ENCODE peak calls at places on chromosome X, in four cellular contexts. P is Calu3, T is NCI-H526 treated with DMSO at 0.1 percent for 48 hours, O is amniotic stem cell. H is an unnamed sample.
A peak's percentile ranks its signal among the peaks of the same experiment; 100 is the strongest.

GRCh38 chrX:41922694-41923171 is 621 bp downstream of the CASK start:
- DNase-seq in P (peak; percentile 40), O (no peak), T (peak; percentile 39), H (no peak)

GRCh38 chrX:41388543-41388942 is 54.6 kb downstream of the DDX3X start:
- DNase-seq in O (no peak), T (no peak), P (no peak), H (no peak)

GRCh38 chrX:79259073-79259689 is 108.0 kb downstream of the ITM2A start:
- DNase-seq in T (no peak), P (no peak), O (no peak), H (no peak)

GRCh38 chrX:12804655-12805054 is 13.4 kb downstream of the PRPS2 start:
- DNase-seq in P (no peak), T (no peak), O (no peak), H (no peak)

GRCh38 chrX:118571829-118572228 is 76.2 kb downstream of the DOCK11 start:
- DNase-seq in T (no peak), P (no peak), O (no peak), H (no peak)

GRCh38 chrX:39337461-39337860 is 536.2 kb downstream of the MID1IP1 start:
- DNase-seq in T (no peak), O (no peak), P (no peak), H (no peak)

GRCh38 chrX:44675364-44676024 is 132.8 kb upstream of the FUNDC1 start:
- DNase-seq in P (peak; percentile 19), O (peak; percentile 53), T (no peak), H (no peak)

GRCh38 chrX:20585782-20586181 is 319.1 kb upstream of the RPS6KA3 start:
- DNase-seq in O (no peak), T (no peak), P (no peak), H (no peak)

GRCh38 chrX:121987163-121987562 is 939.8 kb downstream of the GLUD2 start:
- DNase-seq in P (no peak), O (peak; percentile 23), T (no peak), H (no peak)

GRCh38 chrX:108304210-108304609 is 134.0 kb downstream of the COL4A6 start:
- DNase-seq in P (peak; percentile 26), T (no peak), O (no peak), H (no peak)

GRCh38 chrX:71251456-71251973 is 2.4 kb downstream of the ZMYM3 start:
- DNase-seq in P (no peak), O (no peak), T (no peak), H (no peak)

GRCh38 chrX:11329016-11329415 is 35.8 kb downstream of the AMELX start:
- DNase-seq in T (no peak), P (no peak), O (no peak), H (no peak)

GRCh38 chrX:8868906-8869305 is 67.7 kb upstream of the FAM9A start:
- DNase-seq in O (no peak), P (no peak), T (peak; percentile 42), H (no peak)

GRCh38 chrX:13383907-13384306 is 64.1 kb upstream of the ATXN3L start:
- DNase-seq in O (no peak), T (no peak), P (no peak), H (no peak)

GRCh38 chrX:9148626-9149385 is 114.9 kb upstream of the FAM9B start:
- DNase-seq in T (no peak), P (no peak), O (no peak), H (no peak)

GRCh38 chrX:154967603-154968002 is 54.9 kb downstream of the F8 start:
- DNase-seq in T (no peak), O (no peak), P (no peak), H (no peak)

GRCh38 chrX:74371399-74371798 is 49.9 kb upstream of the SLC16A2 start:
- DNase-seq in O (no peak), T (no peak), P (no peak), H (no peak)